ENCODE peak calls at places on chromosomes 3 and 15, in seven cellular contexts. A, D, Q, H, L, U and Y are unnamed samples.

GRCh38 chr15:86139828-86140227 is 60.2 kb downstream of the AGBL1 start:
- DNase-seq in A (no peak), D (no peak), Q (no peak), H (no peak), L (no peak), U (no peak), Y (no peak)

GRCh38 chr15:34358367-34358766 is 8.6 kb downstream of the LPCAT4 start:
- DNase-seq in A (no peak), D (no peak), Q (no peak), H (no peak), L (no peak), U (no peak), Y (peak; percentile 22)

GRCh38 chr3:13215940-13216546 is 142.8 kb upstream of the IQSEC1 start:
- DNase-seq in A (no peak), D (peak; percentile 74), Q (peak; percentile 92), H (no peak), L (peak; percentile 91), U (no peak), Y (no peak)

GRCh38 chr15:70045045-70045444 is 52.7 kb downstream of the TLE3 start:
- DNase-seq in A (no peak), D (peak; percentile 39), Q (peak; percentile 26), H (no peak), L (peak; percentile 30), U (no peak), Y (no peak)

GRCh38 chr15:55741592-55742497 is 1.1 kb downstream of the PRTG start:
- DNase-seq in A (peak; percentile 16), D (peak; percentile 31), Q (peak; percentile 4), H (no peak), L (peak; percentile 35), U (no peak), Y (no peak)

GRCh38 chr3:37097776-37098175 is 76.6 kb downstream of the LRRFIP2 start:
- DNase-seq in A (no peak), D (no peak), Q (no peak), H (no peak), L (peak; percentile 46), U (no peak), Y (no peak)

GRCh38 chr15:73051402-73051810 is 857 bp upstream of the NEO1 start:
- DNase-seq in A (no peak), D (no peak), Q (no peak), H (peak; percentile 11), L (no peak), U (peak; percentile 65), Y (no peak)

GRCh38 chr3:52481819-52482521 is 13.2 kb upstream of the STAB1 start:
- DNase-seq in A (peak; percentile 11), D (no peak), Q (no peak), H (no peak), L (no peak), U (no peak), Y (no peak)

GRCh38 chr3:169813757-169814517 is 1.2 kb upstream of the LRRC34 start:
- DNase-seq in A (peak; percentile 92), D (peak; percentile 49), Q (peak; percentile 8), H (peak; percentile 64), L (peak; percentile 43), U (no peak), Y (no peak)

GRCh38 chr15:65056106-65056505 is 10.9 kb downstream of the SLC51B start:
- DNase-seq in A (no peak), D (no peak), Q (no peak), H (no peak), L (no peak), U (no peak), Y (no peak)

GRCh38 chr15:23503546-23503945 is 56.5 kb upstream of the GOLGA6L2 start:
- DNase-seq in A (peak; percentile 73), D (no peak), Q (no peak), H (no peak), L (no peak), U (no peak), Y (no peak)

GRCh38 chr15:76065267-76065666 is 5.5 kb downstream of the TMEM266 start:
- DNase-seq in A (peak; percentile 53), D (no peak), Q (no peak), H (no peak), L (no peak), U (no peak), Y (no peak)

GRCh38 chr3:29453278-29453961 is 172.5 kb downstream of the RBMS3 start:
- DNase-seq in A (no peak), D (peak; percentile 59), Q (no peak), H (no peak), L (peak; percentile 74), U (peak; percentile 37), Y (no peak)

GRCh38 chr3:57787867-57788623 is 31.9 kb downstream of the SLMAP start:
- DNase-seq in A (peak; percentile 23), D (peak; percentile 66), Q (peak; percentile 18), H (no peak), L (peak; percentile 90), U (no peak), Y (no peak)

GRCh38 chr3:184525337-184526157 is 36.0 kb upstream of the EPHB3 start:
- DNase-seq in A (peak; percentile 52), D (no peak), Q (no peak), H (no peak), L (no peak), U (no peak), Y (no peak)

GRCh38 chr15:76341366-76342045 is 4.9 kb downstream of the ISL2 start:
- DNase-seq in A (no peak), D (no peak), Q (no peak), H (no peak), L (no peak), U (no peak), Y (no peak)

GRCh38 chr3:151312972-151313371 is 3.6 kb downstream of the GPR87 start:
- DNase-seq in A (no peak), D (no peak), Q (no peak), H (no peak), L (no peak), U (no peak), Y (no peak)